ENCODE peak calls at places on chromosomes 4 and X, in ten cellular contexts. U is upper lobe of right lung; O is CD8-positive, alpha-beta T cell; Z is endodermal cell; P is right lobe of liver; J is cardiac muscle cell; T is GM10248; M is fibroblast of pulmonary artery; E is heart right ventricle; X is retinal pigment epithelial cell. C is an unnamed sample.

GRCh38 chr4:76783836-76784235 is 114.1 kb downstream of the SOWAHB start:
- DNase-seq in U (no peak), O (no peak), Z (no peak), P (no peak), J (no peak), T (no peak), M (no peak), E (no peak), X (no peak), C (no peak)

GRCh38 chrX:120664081-120664480 is 34.2 kb upstream of the C1GALT1C1 start:
- DNase-seq in U (no peak), O (no peak), Z (no peak), P (no peak), J (no peak), T (no peak), M (peak; percentile 50), E (no peak), X (no peak), C (no peak)

GRCh38 chr4:25098964-25099843 is 61.0 kb downstream of the SEPSECS start:
- DNase-seq in U (no peak), O (no peak), Z (no peak), P (peak; percentile 59), J (no peak), T (no peak), M (peak; percentile 80), E (peak; percentile 80), X (no peak), C (no peak)

GRCh38 chr4:74904509-74904908 is 28.4 kb upstream of the PARM1 start:
- DNase-seq in U (no peak), O (no peak), Z (no peak), P (no peak), J (no peak), T (no peak), M (no peak), E (no peak), X (no peak), C (no peak)

GRCh38 chrX:45623266-45623665 is 422.6 kb upstream of the DIPK2B start:
- DNase-seq in U (no peak), O (no peak), Z (no peak), P (no peak), J (no peak), T (no peak), M (peak; percentile 75), E (no peak), X (peak; percentile 67), C (no peak)

GRCh38 chr4:119010909-119011606 is 122.4 kb downstream of the SYNPO2 start:
- DNase-seq in U (peak; percentile 70), O (no peak), Z (no peak), P (no peak), J (no peak), T (no peak), M (no peak), E (no peak), X (no peak), C (no peak)

GRCh38 chrX:32530802-32531403 is 680.4 kb downstream of the DMD start:
- DNase-seq in U (no peak), O (no peak), Z (peak; percentile 51), P (no peak), J (peak; percentile 78), T (peak; percentile 12), M (peak; percentile 56), E (no peak), X (peak; percentile 5), C (no peak)

GRCh38 chr4:145829629-145830395 is 108.8 kb downstream of the ZNF827 start:
- DNase-seq in U (no peak), O (no peak), Z (no peak), P (no peak), J (no peak), T (peak; percentile 29), M (no peak), E (no peak), X (no peak), C (no peak)

GRCh38 chr4:15368906-15369305 is 58.9 kb upstream of the C1QTNF7 start:
- DNase-seq in U (no peak), O (no peak), Z (no peak), P (no peak), J (no peak), T (no peak), M (peak; percentile 18), E (no peak), X (no peak), C (no peak)

GRCh38 chr4:101708640-101709039 is 81.9 kb upstream of the BANK1 start:
- DNase-seq in U (no peak), O (no peak), Z (no peak), P (no peak), J (no peak), T (no peak), M (no peak), E (no peak), X (no peak), C (no peak)

GRCh38 chr4:96598465-96598864 is 758.6 kb downstream of the PDHA2 start:
- DNase-seq in U (no peak), O (no peak), Z (peak; percentile 52), P (no peak), J (peak; percentile 89), T (no peak), M (peak; percentile 35), E (peak; percentile 53), X (peak; percentile 18), C (no peak)

GRCh38 chrX:118355225-118355920 is 9.5 kb downstream of the WDR44 start:
- DNase-seq in U (no peak), O (no peak), Z (no peak), P (no peak), J (no peak), T (no peak), M (no peak), E (no peak), X (no peak), C (no peak)
- TF ChIP-seq CTCF in U (no peak), O (no peak), Z (no peak), P (no peak), J (no peak), T (no peak), M (no peak), E (no peak), X (no peak), C (no peak)

GRCh38 chr4:159178147-159178541 is 75.3 kb downstream of the RAPGEF2 start:
- DNase-seq in U (no peak), O (no peak), Z (no peak), P (no peak), J (no peak), T (no peak), M (peak; percentile 72), E (no peak), X (no peak), C (no peak)
- TF ChIP-seq CTCF in U (no peak), O (no peak), Z (no peak), P (no peak), J (no peak), T (no peak), M (no peak), E (no peak), X (no peak), C (no peak)

GRCh38 chrX:133698298-133698697 is 283.0 kb upstream of the GPC4 start:
- DNase-seq in U (no peak), O (no peak), Z (no peak), P (no peak), J (peak; percentile 19), T (no peak), M (peak; percentile 38), E (no peak), X (no peak), C (no peak)
- TF ChIP-seq CTCF in U (no peak), O (no peak), Z (no peak), P (no peak), J (peak; percentile 30), T (no peak), M (peak; percentile 27), E (no peak), X (peak; percentile 26), C (no peak)

GRCh38 chr4:95546866-95547707 is 1.7 kb downstream of the UNC5C start:
- DNase-seq in U (no peak), O (no peak), Z (peak; percentile 83), P (no peak), J (peak; percentile 43), T (no peak), M (no peak), E (no peak), X (no peak), C (no peak)

GRCh38 chr4:95549246-95550138 is 719 bp upstream of the UNC5C start:
- DNase-seq in U (peak; percentile 75), O (no peak), Z (peak; percentile 86), P (no peak), J (peak; percentile 78), T (peak; percentile 57), M (peak; percentile 58), E (peak; percentile 55), X (no peak), C (no peak)

GRCh38 chr4:95547708-95548471 is 883 bp downstream of the UNC5C start:
- DNase-seq in U (no peak), O (no peak), Z (peak; percentile 68), P (no peak), J (peak; percentile 58), T (peak; percentile 15), M (peak; percentile 40), E (peak; percentile 23), X (no peak), C (no peak)

GRCh38 chr4:95550566-95550965 is 1.8 kb upstream of the UNC5C start:
- DNase-seq in U (no peak), O (no peak), Z (no peak), P (no peak), J (no peak), T (no peak), M (no peak), E (no peak), X (no peak), C (no peak)

GRCh38 chr4:95548738-95549245 is at the start of gene UNC5C:
- DNase-seq in U (peak; percentile 78), O (no peak), Z (peak; percentile 88), P (peak; percentile 51), J (peak; percentile 87), T (no peak), M (peak; percentile 85), E (peak; percentile 83), X (no peak), C (no peak)
- TF ChIP-seq CTCF in U (no peak), O (no peak), Z (peak; percentile 25), P (no peak), J (peak; percentile 11), T (no peak), M (no peak), E (no peak), X (no peak), C (no peak)